ENCODE peak calls at places on chromosomes 2 and 18, in four cellular contexts. N is Peyer's patch, V is uterus, X is GM23338. H is an unnamed sample.

GRCh38 chr18:69081846-69082245 is 284.0 kb downstream of the CCDC102B start:
- DNase-seq in X (no peak), V (no peak), N (no peak), H (no peak)

GRCh38 chr2:231987088-231987788 is 25.7 kb downstream of the DIS3L2 start:
- DNase-seq in N (no peak), X (no peak), V (no peak), H (no peak)

GRCh38 chr18:62606106-62606505 is 83.3 kb downstream of the ZCCHC2 start:
- DNase-seq in N (no peak), V (no peak), X (no peak), H (no peak)

GRCh38 chr2:235762832-235763598 is 269.2 kb downstream of the AGAP1 start:
- DNase-seq in V (no peak), X (no peak), N (no peak), H (no peak)

GRCh38 chr2:169034256-169034655 is 3.1 kb upstream of the ABCB11 start:
- DNase-seq in X (no peak), N (no peak), V (no peak), H (no peak)

GRCh38 chr2:144438722-144439508 is 81.0 kb downstream of the ZEB2 start:
- DNase-seq in V (no peak), X (no peak), N (no peak), H (no peak)

GRCh38 chr2:65276604-65277003 is 49.0 kb downstream of the ACTR2 start:
- DNase-seq in X (no peak), N (no peak), V (no peak), H (no peak)

GRCh38 chr2:70873541-70873940 is 37.9 kb upstream of the CD207 start:
- DNase-seq in N (no peak), X (no peak), V (no peak), H (no peak)

GRCh38 chr2:217650716-217651360 is 352.0 kb downstream of the TNS1 start:
- DNase-seq in V (peak), N (no peak), X (peak), H (peak)

DNA sequence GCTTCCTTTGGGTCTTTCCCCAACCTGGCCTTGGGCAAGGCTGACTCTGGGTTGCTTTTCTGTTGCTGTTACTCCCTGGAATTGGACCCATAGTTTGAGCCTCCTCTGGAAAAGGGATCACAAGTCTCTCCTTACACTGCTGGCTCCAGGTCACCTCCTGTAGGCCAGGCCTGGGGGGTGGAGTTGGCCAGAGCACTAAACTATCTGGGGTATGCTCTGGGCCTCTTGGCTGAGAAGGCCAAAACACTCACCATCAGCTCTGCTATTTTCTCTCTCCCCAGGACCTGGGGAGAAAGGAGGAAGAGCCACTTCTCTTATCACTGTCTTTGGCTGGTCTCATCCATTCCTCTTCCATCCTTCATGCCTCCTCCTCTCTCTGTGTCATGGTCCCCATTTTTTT is 56.5 kb upstream of the NCOA1 start:
- DNase-seq in V (no peak), X (no peak), N (no peak), H (no peak)
- H3K27ac ChIP-seq in V (peak), X (no peak), N (no peak), H (no peak)

GRCh38 chr2:46879511-46879910 is 36.1 kb downstream of the MCFD2 start:
- DNase-seq in N (no peak), V (peak), X (no peak), H (no peak)
- H3K27ac ChIP-seq in N (no peak), V (no peak), X (no peak), H (no peak)

DNA sequence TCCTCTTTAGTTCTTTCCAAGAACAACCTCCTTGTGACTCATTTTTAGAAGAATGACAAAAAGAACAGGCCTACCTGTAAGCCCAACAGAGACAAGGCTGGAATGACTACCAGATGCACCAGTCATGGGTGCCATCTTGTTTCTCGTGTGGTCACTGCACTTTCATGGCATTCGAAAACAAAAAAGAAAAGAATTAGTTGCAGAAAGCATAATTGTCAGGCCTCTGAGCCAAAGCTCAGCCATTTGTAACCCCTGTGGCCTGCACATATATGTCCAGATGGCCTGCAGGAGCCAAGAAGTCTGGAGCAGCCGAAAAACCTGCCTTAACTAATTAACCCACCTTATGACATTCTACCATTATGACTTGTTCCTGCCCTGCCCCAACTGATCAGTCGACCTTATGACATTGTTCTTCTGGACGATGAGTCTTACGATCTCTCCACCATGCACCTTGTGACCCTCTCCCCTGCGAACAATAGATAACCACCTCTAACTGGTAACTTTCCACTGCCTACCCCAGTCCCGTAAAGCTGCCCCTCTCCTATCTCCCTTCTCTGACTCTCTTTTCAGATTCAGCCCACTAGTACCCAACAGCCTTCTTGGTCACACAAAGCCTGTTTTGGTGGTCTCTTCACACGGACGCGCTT is 13.9 kb upstream of the BUB1 start:
- DNase-seq in N (no peak), X (no peak), V (no peak), H (no peak)
- H3K27ac ChIP-seq in N (no peak), X (no peak), V (no peak), H (no peak)

GRCh38 chr18:8709248-8710059 is 4.1 kb downstream of the MTCL1 start:
- DNase-seq in N (no peak), X (no peak), V (no peak), H (no peak)

GRCh38 chr18:8706545-8706980 is 1.2 kb downstream of the MTCL1 start:
- DNase-seq in N (no peak), V (no peak), X (no peak), H (no peak)

GRCh38 chr18:8708670-8709069 is 3.3 kb downstream of the MTCL1 start:
- DNase-seq in N (no peak), V (no peak), X (no peak), H (no peak)

GRCh38 chr18:8706981-8707940 is 1.9 kb downstream of the MTCL1 start:
- DNase-seq in N (peak), V (peak), X (peak), H (no peak)

GRCh38 chr18:8707946-8708345 is 2.6 kb downstream of the MTCL1 start:
- DNase-seq in V (no peak), N (no peak), X (no peak), H (no peak)
- H3K27ac ChIP-seq in V (peak), N (peak), X (no peak), H (no peak)

GRCh38 chr2:44550571-44550970 is 188.8 kb downstream of the CAMKMT start:
- DNase-seq in X (no peak), N (no peak), V (no peak), H (no peak)
- H3K27ac ChIP-seq in X (no peak), N (no peak), V (no peak), H (no peak)

GRCh38 chr2:50711714-50712113 is 320.2 kb downstream of the NRXN1 start:
- DNase-seq in N (no peak), V (no peak), X (no peak), H (no peak)
- H3K27ac ChIP-seq in N (no peak), V (no peak), X (no peak), H (no peak)

DNA sequence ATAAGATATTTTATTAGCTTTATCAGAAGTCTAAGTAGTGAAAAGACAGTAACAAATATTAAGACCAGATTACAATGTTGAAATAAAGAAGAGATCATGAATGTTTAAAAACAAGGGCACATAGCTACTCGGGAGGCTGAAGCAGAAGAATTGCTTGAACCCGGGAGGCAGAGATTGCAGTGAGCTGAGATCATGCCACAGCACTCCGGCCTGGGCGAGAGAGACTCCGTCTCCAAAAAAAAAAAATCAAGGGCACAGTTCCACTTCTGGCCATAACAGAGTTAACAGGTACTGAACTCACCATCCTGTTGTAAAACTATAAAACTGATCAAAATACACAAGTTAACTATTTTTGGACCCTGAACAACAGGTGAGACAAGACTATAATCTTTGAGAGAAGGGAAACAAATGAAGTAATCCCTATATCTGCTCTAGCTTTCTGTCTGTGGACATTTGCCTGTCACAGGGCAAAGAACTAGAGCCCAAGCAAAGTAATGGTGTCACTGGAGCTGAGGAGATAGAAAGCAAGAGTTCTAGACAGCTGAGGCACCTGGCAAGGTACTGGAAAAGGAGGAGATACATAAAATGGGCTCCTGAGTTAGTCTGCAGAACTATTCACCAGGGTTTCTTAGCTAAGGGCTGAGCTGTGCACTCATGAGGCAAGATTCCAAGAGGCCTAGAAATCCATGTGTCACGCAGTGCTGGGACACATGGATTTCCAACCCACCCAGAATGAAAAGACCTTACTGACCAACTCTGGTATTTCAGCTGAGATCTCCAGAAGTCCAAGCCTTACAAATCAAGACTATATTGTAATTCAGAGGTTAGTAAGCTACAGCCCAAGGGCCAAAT is 15.2 kb downstream of the MMADHC start:
- DNase-seq in V (no peak), N (no peak), X (no peak), H (no peak)
- H3K27ac ChIP-seq in V (no peak), N (peak), X (no peak), H (no peak)

GRCh38 chr2:9639000-9639602 is 8.3 kb upstream of the YWHAQ start:
- DNase-seq in X (no peak), N (no peak), V (peak), H (no peak)
- H3K27ac ChIP-seq in X (no peak), N (peak), V (peak), H (no peak)

GRCh38 chr18:58603365-58604067 is 25.4 kb downstream of the ALPK2 start:
- DNase-seq in V (no peak), X (no peak), N (no peak), H (no peak)
- H3K27ac ChIP-seq in V (no peak), X (no peak), N (no peak), H (no peak)

GRCh38 chr2:68287580-68288441 is 31.9 kb downstream of the CNRIP1 start:
- DNase-seq in V (peak), X (peak), N (no peak), H (no peak)
- H3K27ac ChIP-seq in V (peak), X (no peak), N (no peak), H (no peak)

H was measured in iPS DF 6.9.